ENCODE peak calls at places on chromosomes 1 and 21, in six cellular contexts. W is hippocampal formation; H is natural killer cell; C is activated T-cell treated with anti-CD3 and anti-CD28 coated beads, Interleukin-2, amount 50 U/mL, for 4 hours; K is MV-4-11; I is A172. D is an unnamed sample.

GRCh38 chr1:96641292-96641691 is 80.3 kb upstream of the PTBP2 start:
- DNase-seq in W (no peak), H (no peak), C (no peak), K (no peak), I (no peak), D (no peak)

GRCh38 chr1:240935921-240936320 is 324.0 kb upstream of the GREM2 start:
- DNase-seq in W (no peak), H (no peak), C (no peak), K (no peak), I (no peak), D (no peak)

GRCh38 chr1:92299477-92300125 is 742 bp downstream of the RPAP2 start:
- DNase-seq in W (no peak), H (no peak), C (no peak), K (no peak), I (no peak), D (no peak)

GRCh38 chr1:88890790-88891317 is 513 bp downstream of the GTF2B start:
- DNase-seq in W (peak), H (no peak), C (no peak), K (peak), I (no peak), D (no peak)

GRCh38 chr1:212915245-212916091 is 34.9 kb upstream of the VASH2 start:
- DNase-seq in W (no peak), H (no peak), C (no peak), K (no peak), I (no peak), D (no peak)

GRCh38 chr1:235417101-235417697 is 50.0 kb downstream of the TBCE start:
- DNase-seq in W (peak), H (peak), C (peak), K (peak), I (peak), D (no peak)

GRCh38 chr21:34198232-34199120 is 125.1 kb downstream of the MRPS6 start:
- DNase-seq in W (no peak), H (no peak), C (no peak), K (peak), I (no peak), D (no peak)

GRCh38 chr1:212595229-212595628 is 13.3 kb upstream of the ATF3 start:
- DNase-seq in W (no peak), H (no peak), C (no peak), K (no peak), I (no peak), D (no peak)

GRCh38 chr1:207711285-207711684 is 40.6 kb upstream of the CD46 start:
- DNase-seq in W (no peak), H (no peak), C (no peak), K (no peak), I (peak), D (no peak)

GRCh38 chr1:194658090-194658439 is 1471.7 kb upstream of the B3GALT2 start:
- DNase-seq in W (no peak), H (no peak), C (no peak), K (no peak), I (peak), D (no peak)

GRCh38 chr1:226239421-226239820 is 16.0 kb downstream of the MIXL1 start:
- DNase-seq in W (no peak), H (no peak), C (no peak), K (no peak), I (no peak), D (no peak)

D was measured in kidney.